ENCODE peak calls at places on chromosomes 13 and 19, in five cellular contexts. M is uterus, R is thoracic aorta, Z is ovary, G is adrenal gland. N is an unnamed sample.

GRCh38 chr19:29483944-29484581 is 41.7 kb upstream of the VSTM2B start:
- DNase-seq in G (no peak), M (no peak), Z (no peak), R (no peak), N (no peak)

GRCh38 chr19:55283548-55284393 is at the start of gene BRSK1:
- DNase-seq in R (no peak), Z (no peak), G (peak), M (peak), N (peak)

GRCh38 chr19:29576761-29577661 is 29.1 kb upstream of the POP4 start:
- DNase-seq in Z (no peak), G (no peak), R (no peak), M (no peak), N (no peak)

GRCh38 chr13:30520571-30520970 is 54.8 kb upstream of the HMGB1 start:
- DNase-seq in G (peak), M (no peak), Z (no peak), R (no peak), N (peak)

GRCh38 chr13:57408312-57408711 is 223.2 kb upstream of the PCDH17 start:
- DNase-seq in M (no peak), R (no peak), G (no peak), Z (no peak), N (no peak)

GRCh38 chr19:31831421-31831820 is 482.2 kb upstream of the TSHZ3 start:
- DNase-seq in G (no peak), M (no peak), Z (no peak), R (no peak), N (no peak)

GRCh38 chr13:50676602-50677001 is 166.9 kb downstream of the DLEU7 start:
- DNase-seq in Z (no peak), M (no peak), R (no peak), G (peak), N (no peak)

GRCh38 chr13:66689037-66689619 is 541.0 kb downstream of the PCDH9 start:
- DNase-seq in Z (no peak), R (no peak), M (no peak), G (no peak), N (no peak)

GRCh38 chr19:469833-470232 is 9.0 kb upstream of the SHC2 start:
- DNase-seq in R (no peak), G (no peak), M (no peak), Z (no peak), N (no peak)

GRCh38 chr13:25881946-25882574 is 169.8 kb downstream of the SHISA2 start:
- DNase-seq in G (no peak), R (no peak), Z (no peak), M (no peak), N (peak)

GRCh38 chr13:75717525-75717924 is 81.4 kb downstream of the LMO7 start:
- DNase-seq in M (no peak), R (no peak), G (no peak), Z (no peak), N (no peak)

GRCh38 chr19:43858174-43858573 is 31.1 kb downstream of the ZNF283 start:
- DNase-seq in Z (no peak), M (no peak), R (no peak), G (no peak), N (no peak)

GRCh38 chr13:95298971-95299627 is 2.2 kb downstream of the ABCC4 start:
- DNase-seq in G (no peak), Z (no peak), R (no peak), M (no peak), N (peak)

GRCh38 chr13:112722433-112723250 is 32.8 kb downstream of the ATP11A start:
- DNase-seq in M (peak), R (no peak), Z (peak), G (peak), N (no peak)

GRCh38 chr19:1445185-1445931 is 4.6 kb upstream of the APC2 start:
- DNase-seq in Z (peak), G (peak), R (no peak), M (peak), N (no peak)

GRCh38 chr19:50204811-50205675 is 1.6 kb downstream of the MYH14 start:
- DNase-seq in G (no peak), M (no peak), Z (no peak), R (no peak), N (no peak)
- H3K4me3 ChIP-seq in G (no peak), M (no peak), Z (no peak), R (peak), N (no peak)

GRCh38 chr13:35474551-35474950 is 1.9 kb downstream of the MAB21L1 start:
- DNase-seq in G (no peak), R (no peak), M (no peak), Z (no peak), N (no peak)

GRCh38 chr13:35469781-35470380 is 6.6 kb downstream of the MAB21L1 start:
- DNase-seq in Z (no peak), R (no peak), M (no peak), G (no peak), N (no peak)

GRCh38 chr13:35472308-35473008 is 4.0 kb downstream of the MAB21L1 start:
- DNase-seq in M (no peak), G (no peak), Z (no peak), R (no peak), N (no peak)

GRCh38 chr13:35470671-35471465 is 5.6 kb downstream of the MAB21L1 start:
- DNase-seq in G (peak), M (no peak), R (no peak), Z (peak), N (no peak)

GRCh38 chr13:35471466-35472307 is 4.8 kb downstream of the MAB21L1 start:
- DNase-seq in G (no peak), R (no peak), M (no peak), Z (no peak), N (no peak)
- H3K4me3 ChIP-seq in G (no peak), R (peak), M (no peak), Z (peak), N (peak)

DNA sequence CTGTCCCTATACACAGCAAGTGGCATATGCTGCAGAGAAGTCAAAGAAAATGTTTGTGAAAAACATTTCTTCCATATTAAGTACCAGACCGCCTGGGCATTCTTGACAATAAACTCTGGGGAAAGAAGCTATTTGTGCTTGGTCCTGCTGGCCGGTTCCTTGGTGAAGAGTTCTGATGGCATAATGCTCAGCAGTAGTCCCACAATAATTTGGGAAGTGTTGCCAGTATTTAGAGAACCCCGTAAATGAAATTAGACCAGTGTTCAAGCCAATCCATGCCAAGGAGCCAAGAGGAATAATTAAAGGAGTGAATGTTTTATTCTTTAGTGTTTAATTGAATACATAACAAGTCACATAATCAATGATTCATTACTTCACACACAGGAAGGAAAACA is 6.3 kb downstream of the KCTD12 start:
- DNase-seq in G (no peak), M (no peak), Z (no peak), R (no peak), N (no peak)
- H3K4me3 ChIP-seq in G (no peak), M (no peak), Z (no peak), R (peak), N (no peak)

GRCh38 chr19:37243206-37243632 is 25.2 kb downstream of the ZNF383 start:
- DNase-seq in G (no peak), M (no peak), Z (no peak), R (no peak), N (no peak)
- H3K4me3 ChIP-seq in G (no peak), M (no peak), Z (no peak), R (peak), N (no peak)

GRCh38 chr13:99983401-99984133 is 2.0 kb downstream of the ZIC2 start:
- DNase-seq in G (no peak), R (no peak), M (no peak), Z (no peak), N (no peak)

GRCh38 chr13:99981115-99982020 is at the start of gene ZIC2:
- DNase-seq in R (no peak), M (no peak), Z (no peak), G (peak), N (no peak)

GRCh38 chr13:99982741-99983400 is 1.3 kb downstream of the ZIC2 start:
- DNase-seq in Z (no peak), G (no peak), M (no peak), R (no peak), N (no peak)

GRCh38 chr13:99980201-99981114 is 1.1 kb upstream of the ZIC2 start:
- DNase-seq in R (no peak), G (peak), M (no peak), Z (peak), N (peak)

DNA sequence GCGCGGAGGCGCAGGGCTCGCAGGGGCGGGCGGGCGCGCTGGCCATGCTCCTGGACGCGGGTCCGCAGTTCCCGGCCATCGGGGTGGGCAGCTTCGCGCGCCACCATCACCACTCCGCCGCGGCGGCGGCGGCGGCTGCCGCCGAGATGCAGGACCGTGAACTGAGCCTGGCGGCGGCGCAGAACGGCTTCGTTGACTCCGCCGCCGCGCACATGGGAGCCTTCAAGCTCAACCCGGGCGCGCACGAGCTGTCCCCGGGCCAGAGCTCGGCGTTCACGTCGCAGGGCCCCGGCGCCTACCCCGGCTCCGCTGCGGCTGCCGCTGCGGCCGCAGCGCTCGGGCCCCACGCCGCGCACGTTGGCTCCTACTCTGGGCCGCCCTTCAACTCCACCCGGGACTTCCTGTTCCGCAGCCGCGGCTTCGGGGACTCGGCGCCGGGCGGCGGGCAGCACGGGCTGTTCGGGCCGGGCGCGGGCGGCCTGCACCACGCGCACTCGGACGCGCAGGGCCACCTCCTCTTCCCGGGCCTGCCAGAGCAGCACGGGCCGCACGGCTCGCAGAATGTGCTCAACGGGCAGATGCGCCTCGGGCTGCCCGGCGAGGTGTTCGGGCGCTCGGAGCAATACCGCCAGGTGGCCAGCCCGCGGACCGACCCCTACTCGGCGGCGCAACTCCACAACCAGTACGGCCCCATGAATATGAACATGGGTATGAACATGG is 597 bp downstream of the ZIC2 start:
- DNase-seq in G (no peak), M (no peak), R (no peak), Z (no peak), N (no peak)
- H3K4me3 ChIP-seq in G (no peak), M (no peak), R (peak), Z (peak), N (no peak)

DNA sequence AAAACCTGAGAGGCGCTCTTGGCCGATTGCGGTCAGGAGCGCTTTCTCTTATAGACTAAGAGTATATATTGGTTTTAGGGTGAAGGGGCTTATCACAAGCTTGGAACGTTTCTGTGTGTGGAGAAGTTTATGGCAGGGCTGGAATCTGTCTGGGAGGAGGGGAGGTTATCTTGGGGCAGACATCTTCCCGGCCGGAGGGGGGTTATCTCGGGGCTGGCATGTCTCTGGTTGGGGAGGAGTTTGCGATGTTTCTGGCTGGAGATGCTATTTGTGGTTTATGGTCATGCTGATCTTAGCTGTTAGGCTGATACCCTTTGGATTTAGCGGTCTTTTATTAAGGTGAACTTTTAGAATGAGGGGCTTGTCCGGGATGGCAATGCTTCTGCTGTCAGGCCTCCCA is 18.4 kb downstream of the KDM4B start:
- DNase-seq in Z (no peak), M (no peak), R (no peak), G (peak), N (no peak)
- H3K4me3 ChIP-seq in Z (no peak), M (no peak), R (no peak), G (no peak), N (no peak)

GRCh38 chr19:5048091-5048726 is 79.3 kb downstream of the KDM4B start:
- DNase-seq in Z (peak), G (peak), R (peak), M (peak), N (no peak)

GRCh38 chr19:5050016-5050656 is 81.2 kb downstream of the KDM4B start:
- DNase-seq in G (no peak), R (no peak), M (no peak), Z (no peak), N (no peak)

GRCh38 chr19:5049561-5049960 is 80.6 kb downstream of the KDM4B start:
- DNase-seq in G (no peak), R (no peak), M (no peak), Z (no peak), N (no peak)

GRCh38 chr19:5047251-5047935 is 78.5 kb downstream of the KDM4B start:
- DNase-seq in R (no peak), Z (no peak), M (no peak), G (no peak), N (no peak)

GRCh38 chr19:5048727-5049553 is 80.0 kb downstream of the KDM4B start:
- DNase-seq in G (peak), M (peak), Z (peak), R (peak), N (no peak)
- H3K4me3 ChIP-seq in G (no peak), M (no peak), Z (peak), R (peak), N (no peak)

GRCh38 chr19:10808937-10809655 is 26.9 kb downstream of the TMED1 start:
- DNase-seq in G (no peak), M (no peak), R (no peak), Z (no peak), N (peak)
- H3K4me3 ChIP-seq in G (no peak), M (no peak), R (no peak), Z (no peak), N (no peak)

GRCh38 chr13:46668302-46668720 is 115.3 kb downstream of the LRCH1 start:
- DNase-seq in R (no peak), Z (peak), G (peak), M (peak), N (peak)
- H3K4me3 ChIP-seq in R (peak), Z (peak), G (no peak), M (no peak), N (peak)

GRCh38 chr19:41373993-41374392 is 2.3 kb upstream of the TMEM91 start:
- DNase-seq in G (peak), M (peak), R (peak), Z (peak), N (peak)

GRCh38 chr19:41371541-41371940 is 4.8 kb upstream of the TMEM91 start:
- DNase-seq in R (no peak), G (no peak), M (no peak), Z (no peak), N (no peak)

GRCh38 chr19:41377977-41378707 is 1.8 kb downstream of the TMEM91 start:
- DNase-seq in Z (peak), M (peak), G (no peak), R (no peak), N (no peak)

GRCh38 chr19:41376241-41376997 is at the start of gene TMEM91:
- DNase-seq in M (peak), G (peak), Z (peak), R (no peak), N (no peak)

DNA sequence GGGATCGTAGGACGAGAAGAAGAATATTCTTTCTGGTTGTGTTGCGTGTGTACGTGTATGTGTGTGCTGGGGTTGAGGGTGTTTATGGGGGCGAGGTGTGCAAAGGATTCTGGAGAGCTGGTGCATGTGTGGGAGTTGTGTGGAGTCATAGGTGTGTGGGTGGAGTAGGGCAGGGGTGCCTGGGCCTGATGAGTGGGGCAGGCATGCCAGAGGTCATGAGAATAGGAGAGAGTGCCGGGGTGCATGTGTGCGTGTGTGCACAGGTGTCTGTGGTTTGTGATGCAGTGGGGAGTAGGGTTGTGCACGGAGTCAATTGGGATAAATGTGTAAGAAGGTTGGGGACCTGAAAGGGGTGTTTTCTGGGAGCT is 649 bp downstream of the TMEM91 start:
- DNase-seq in M (no peak), R (no peak), Z (no peak), G (no peak), N (no peak)
- H3K4me3 ChIP-seq in M (peak), R (peak), Z (peak), G (no peak), N (peak)

N was measured in skeletal muscle cell.